ENCODE peak calls at places on chromosome 11, in seven cellular contexts. D is mesendoderm, J is H9, I is neuronal stem cell, P is trophoblast cell, E is IMR-90, G is mesenchymal stem cell. Z is an unnamed sample.
A peak's percentile ranks its signal among the peaks of the same experiment; 100 is the strongest.

GRCh38 chr11:61477734-61478148 is 30.8 kb upstream of the LRRC10B start:
- DNase-seq in D (peak; percentile 52), J (peak; percentile 77), I (peak; percentile 76), P (peak; percentile 13), E (no peak), G (peak; percentile 35), Z (peak; percentile 47)

GRCh38 chr11:31656051-31656450 is 146.5 kb downstream of the ELP4 start:
- DNase-seq in D (no peak), J (no peak), I (no peak), P (no peak), E (peak; percentile 9), G (peak; percentile 5), Z (no peak)

GRCh38 chr11:61160487-61161189 is 588 bp downstream of the VPS37C start:
- DNase-seq in D (peak; percentile 31), J (no peak), I (no peak), P (no peak), E (no peak), G (peak; percentile 49), Z (no peak)

GRCh38 chr11:15757299-15757698 is 599.0 kb downstream of the SOX6 start:
- DNase-seq in D (peak; percentile 17), J (no peak), I (no peak), P (no peak), E (no peak), G (no peak), Z (no peak)

GRCh38 chr11:2298795-2299747 is 2.6 kb downstream of the C11orf21 start:
- DNase-seq in D (peak; percentile 61), J (peak; percentile 76), I (peak; percentile 36), P (peak; percentile 67), E (no peak), G (no peak), Z (peak; percentile 68)

GRCh38 chr11:101686514-101686913 is 102.7 kb upstream of the TRPC6 start:
- DNase-seq in D (no peak), J (no peak), I (no peak), P (peak; percentile 50), E (peak; percentile 80), G (peak; percentile 75), Z (no peak)

GRCh38 chr11:88623536-88623935 is 286.0 kb upstream of the CTSC start:
- DNase-seq in D (peak; percentile 44), J (no peak), I (no peak), P (no peak), E (peak; percentile 14), G (no peak), Z (no peak)

GRCh38 chr11:9494316-9494715 is 33.5 kb downstream of the ZNF143 start:
- DNase-seq in D (no peak), J (no peak), I (no peak), P (no peak), E (no peak), G (no peak), Z (no peak)

GRCh38 chr11:27451528-27451927 is 21.1 kb downstream of the LGR4 start:
- DNase-seq in D (no peak), J (no peak), I (no peak), P (no peak), E (no peak), G (no peak), Z (no peak)

GRCh38 chr11:17250561-17251350 is 25.8 kb upstream of the NUCB2 start:
- DNase-seq in D (peak; percentile 7), J (no peak), I (no peak), P (no peak), E (peak; percentile 22), G (no peak), Z (no peak)

GRCh38 chr11:128734439-128735224 is 40.8 kb downstream of the FLI1 start:
- DNase-seq in D (no peak), J (no peak), I (no peak), P (no peak), E (no peak), G (no peak), Z (no peak)

GRCh38 chr11:46012185-46012584 is 89.7 kb downstream of the LARGE2 start:
- DNase-seq in D (no peak), J (no peak), I (peak; percentile 45), P (no peak), E (no peak), G (no peak), Z (no peak)

GRCh38 chr11:41499429-41499828 is 40.0 kb upstream of the LRRC4C start:
- DNase-seq in D (peak; percentile 11), J (no peak), I (no peak), P (no peak), E (no peak), G (no peak), Z (no peak)

GRCh38 chr11:15714641-15715399 is 600.1 kb downstream of the INSC start:
- DNase-seq in D (no peak), J (no peak), I (no peak), P (no peak), E (peak; percentile 60), G (peak; percentile 37), Z (no peak)

GRCh38 chr11:45095691-45096010 is 50.8 kb upstream of the PRDM11 start:
- DNase-seq in D (no peak), J (no peak), I (no peak), P (no peak), E (no peak), G (no peak), Z (peak; percentile 34)

GRCh38 chr11:86523738-86524602 is 148.4 kb downstream of the ME3 start:
- DNase-seq in D (peak; percentile 92), J (no peak), I (no peak), P (peak; percentile 82), E (peak; percentile 99), G (peak; percentile 97), Z (no peak)

GRCh38 chr11:14067686-14068085 is 105.2 kb downstream of the SPON1 start:
- DNase-seq in D (no peak), J (no peak), I (no peak), P (no peak), E (no peak), G (no peak), Z (no peak)

DNA sequence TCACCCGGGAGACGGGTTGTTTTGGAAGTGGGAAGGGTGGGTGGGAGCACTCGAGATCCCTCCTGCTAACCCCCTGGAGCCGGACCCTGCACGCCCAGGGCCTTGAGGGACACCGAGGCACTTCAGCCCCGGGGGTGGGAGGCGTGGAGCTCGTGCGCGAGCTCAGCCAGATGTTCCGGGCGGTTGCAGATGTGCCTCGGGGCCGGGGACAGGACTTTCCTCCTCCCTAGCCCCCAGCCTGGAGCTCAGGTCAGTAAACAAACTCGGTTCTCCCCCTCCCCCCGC is 3.3 kb upstream of the WNT11 start:
- DNase-seq in D (no peak), J (no peak), I (no peak), P (no peak), E (no peak), G (no peak), Z (no peak)
- H3K4me2 ChIP-seq in D (peak overlapping the region; percentile 29), J (peak overlapping the region; percentile 49), I (peak overlapping the region; percentile 97), P (peak overlapping the region; percentile 81), E (peak overlapping the region; percentile 10), G (peak overlapping the region; percentile 88), Z (peak overlapping the region; percentile 75)

GRCh38 chr11:112599861-112600533 is 339.3 kb upstream of the PLET1 start:
- DNase-seq in D (no peak), J (no peak), I (no peak), P (no peak), E (no peak), G (no peak), Z (no peak)

GRCh38 chr11:112599265-112599664 is 338.6 kb upstream of the PLET1 start:
- DNase-seq in D (no peak), J (no peak), I (no peak), P (no peak), E (no peak), G (no peak), Z (no peak)

GRCh38 chr11:112596324-112596723 is 335.7 kb upstream of the PLET1 start:
- DNase-seq in D (no peak), J (peak; percentile 41), I (no peak), P (no peak), E (no peak), G (no peak), Z (no peak)

GRCh38 chr11:112593440-112593839 is 332.8 kb upstream of the PLET1 start:
- DNase-seq in D (no peak), J (no peak), I (no peak), P (no peak), E (no peak), G (no peak), Z (no peak)

DNA sequence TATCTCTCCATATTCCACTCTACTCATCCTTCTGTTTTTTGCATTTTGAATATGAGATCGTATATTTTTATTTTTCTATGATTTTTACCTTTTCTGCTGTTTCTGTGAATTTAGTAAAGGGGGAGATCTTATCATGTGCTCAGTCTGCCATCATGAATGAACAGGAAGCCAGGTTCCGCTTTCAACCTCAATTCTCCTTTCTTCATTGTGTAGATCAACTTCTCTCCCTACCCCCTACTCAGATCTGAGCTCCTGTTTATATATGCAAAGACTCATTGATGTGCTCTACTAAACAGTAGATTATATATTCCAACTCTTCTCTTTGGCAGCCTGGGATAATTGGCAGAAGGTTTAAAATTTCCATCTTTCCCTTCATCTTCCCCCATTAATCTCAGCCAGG is 336.6 kb upstream of the PLET1 start:
- DNase-seq in D (no peak), J (no peak), I (no peak), P (no peak), E (no peak), G (no peak), Z (no peak)
- H3K18ac ChIP-seq in D (no peak overlapping the region), J (no peak overlapping the region), I (no peak overlapping the region), P (no peak overlapping the region), E (no peak overlapping the region), G (no peak overlapping the region), Z (no peak overlapping the region)

GRCh38 chr11:78420255-78420764 is 2.7 kb upstream of the GAB2 start:
- DNase-seq in D (peak; percentile 71), J (peak; percentile 42), I (peak; percentile 51), P (no peak), E (peak; percentile 88), G (peak; percentile 81), Z (peak; percentile 76)

GRCh38 chr11:78420796-78421209 is 3.2 kb upstream of the GAB2 start:
- DNase-seq in D (no peak), J (no peak), I (no peak), P (peak; percentile 27), E (peak; percentile 85), G (peak; percentile 55), Z (no peak)

GRCh38 chr11:78424334-78425270 is 7.0 kb upstream of the GAB2 start:
- DNase-seq in D (no peak), J (no peak), I (no peak), P (no peak), E (peak; percentile 73), G (peak; percentile 69), Z (no peak)

GRCh38 chr11:78425436-78425835 is 7.8 kb upstream of the GAB2 start:
- DNase-seq in D (no peak), J (no peak), I (no peak), P (no peak), E (no peak), G (no peak), Z (no peak)

GRCh38 chr11:78423241-78423640 is 5.6 kb upstream of the GAB2 start:
- DNase-seq in D (no peak), J (no peak), I (no peak), P (no peak), E (no peak), G (no peak), Z (no peak)
- H3K4me2 ChIP-seq in D (no peak overlapping the region), J (no peak overlapping the region), I (no peak overlapping the region), P (no peak overlapping the region), E (no peak overlapping the region), G (no peak overlapping the region), Z (no peak overlapping the region)

DNA sequence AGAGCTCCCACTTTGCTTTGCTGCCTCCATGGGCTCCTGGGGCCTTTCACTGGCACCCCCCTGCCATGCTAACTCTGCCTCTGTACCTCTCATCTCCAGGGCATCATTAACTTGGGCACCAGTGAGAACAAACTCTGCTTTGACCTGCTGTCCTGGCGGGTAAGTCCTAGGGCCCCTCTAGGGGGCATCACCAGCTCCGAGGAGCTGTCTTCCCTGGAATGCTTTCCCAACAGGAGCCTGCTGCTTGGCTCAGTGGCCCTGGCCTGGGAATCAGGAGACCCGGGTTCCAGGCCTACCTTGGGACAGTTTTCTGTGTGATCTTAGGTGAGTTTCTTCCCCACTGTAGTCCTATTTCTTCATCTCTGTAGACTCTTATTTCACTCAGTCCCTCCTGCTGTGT is 5.1 kb downstream of the ACCS start:
- DNase-seq in D (peak; percentile 34), J (peak; percentile 51), I (no peak), P (no peak), E (no peak), G (no peak), Z (no peak)
- H3K18ac ChIP-seq in D (no peak overlapping the region), J (no peak overlapping the region), I (no peak overlapping the region), P (no peak overlapping the region), E (no peak overlapping the region), G (no peak overlapping the region), Z (no peak overlapping the region)